ENCODE peak calls at places on chromosome 3, in six cellular contexts. U is AG10803, M is bronchial epithelial cell, L is psoas muscle, A is upper lobe of left lung, I is transverse colon. G is an unnamed sample.
A peak's percentile ranks its signal among the peaks of the same experiment; 100 is the strongest.

GRCh38 chr3:15108082-15108545 is 9.2 kb upstream of the RBSN start:
- DNase-seq in U (peak; percentile 74), M (peak; percentile 54), L (peak; percentile 89), A (no peak), I (peak; percentile 78), G (peak; percentile 62)

GRCh38 chr3:120170223-120170622 is 76.0 kb upstream of the GSK3B start:
- DNase-seq in U (peak; percentile 84), M (peak; percentile 98), L (no peak), A (no peak), I (no peak), G (peak; percentile 91)

GRCh38 chr3:36993326-36994283 is at the start of gene MLH1:
- DNase-seq in U (peak; percentile 100), M (peak; percentile 100), L (peak; percentile 98), A (peak; percentile 97), I (peak; percentile 100), G (peak; percentile 100)

GRCh38 chr3:72453686-72454085 is 394.6 kb downstream of the SHQ1 start:
- DNase-seq in U (no peak), M (no peak), L (no peak), A (no peak), I (no peak), G (peak; percentile 13)

GRCh38 chr3:182837855-182838454 is 44.7 kb downstream of the ATP11B start:
- DNase-seq in U (peak; percentile 50), M (peak; percentile 44), L (no peak), A (no peak), I (no peak), G (peak; percentile 24)

GRCh38 chr3:165796701-165797100 is 40.5 kb downstream of the BCHE start:
- DNase-seq in U (no peak), M (no peak), L (no peak), A (no peak), I (no peak), G (no peak)

GRCh38 chr3:173395073-173395411 is 2.5 kb upstream of the NLGN1 start:
- DNase-seq in U (no peak), M (peak; percentile 78), L (no peak), A (no peak), I (no peak), G (peak; percentile 38)

GRCh38 chr3:37171144-37171543 is 3.2 kb downstream of the LRRFIP2 start:
- DNase-seq in U (no peak), M (no peak), L (peak; percentile 59), A (no peak), I (no peak), G (no peak)

GRCh38 chr3:183160616-183161015 is 1.9 kb downstream of the LAMP3 start:
- DNase-seq in U (no peak), M (no peak), L (no peak), A (no peak), I (no peak), G (no peak)

GRCh38 chr3:32948625-32949445 is 2.6 kb upstream of the CCR4 start:
- DNase-seq in U (no peak), M (no peak), L (no peak), A (peak; percentile 44), I (no peak), G (no peak)

GRCh38 chr3:184399410-184399809 is 19.6 kb downstream of the CHRD start:
- DNase-seq in U (peak; percentile 93), M (peak; percentile 53), L (no peak), A (no peak), I (no peak), G (peak; percentile 85)

GRCh38 chr3:11258958-11259357 is 13.2 kb upstream of the ATG7 start:
- DNase-seq in U (no peak), M (no peak), L (no peak), A (no peak), I (no peak), G (no peak)

GRCh38 chr3:61420136-61420759 is 141.1 kb upstream of the PTPRG start:
- DNase-seq in U (no peak), M (no peak), L (no peak), A (no peak), I (no peak), G (no peak)

GRCh38 chr3:168024537-168024941 is 71.2 kb downstream of the GOLIM4 start:
- DNase-seq in U (peak; percentile 86), M (peak; percentile 34), L (no peak), A (no peak), I (no peak), G (peak; percentile 88)

GRCh38 chr3:178532414-178532813 is 3.8 kb upstream of the KCNMB2 start:
- DNase-seq in U (no peak), M (peak; percentile 27), L (no peak), A (no peak), I (no peak), G (no peak)

GRCh38 chr3:86949850-86950249 is 41.1 kb downstream of the VGLL3 start:
- DNase-seq in U (peak; percentile 79), M (peak; percentile 38), L (no peak), A (no peak), I (no peak), G (no peak)

GRCh38 chr3:158522737-158523136 is 48.3 kb upstream of the MLF1 start:
- DNase-seq in U (peak; percentile 73), M (peak; percentile 34), L (no peak), A (no peak), I (no peak), G (peak; percentile 25)

GRCh38 chr3:111087924-111088469 is 16.4 kb downstream of the NECTIN3 start:
- DNase-seq in U (no peak), M (no peak), L (no peak), A (no peak), I (no peak), G (no peak)

GRCh38 chr3:177490626-177491025 is 293.3 kb upstream of the TBL1XR1 start:
- DNase-seq in U (no peak), M (no peak), L (no peak), A (no peak), I (no peak), G (no peak)

GRCh38 chr3:184380210-184380626 is 364 bp downstream of the CHRD start:
- DNase-seq in U (peak; percentile 31), M (no peak), L (peak; percentile 88), A (peak; percentile 92), I (peak; percentile 65), G (no peak)

DNA sequence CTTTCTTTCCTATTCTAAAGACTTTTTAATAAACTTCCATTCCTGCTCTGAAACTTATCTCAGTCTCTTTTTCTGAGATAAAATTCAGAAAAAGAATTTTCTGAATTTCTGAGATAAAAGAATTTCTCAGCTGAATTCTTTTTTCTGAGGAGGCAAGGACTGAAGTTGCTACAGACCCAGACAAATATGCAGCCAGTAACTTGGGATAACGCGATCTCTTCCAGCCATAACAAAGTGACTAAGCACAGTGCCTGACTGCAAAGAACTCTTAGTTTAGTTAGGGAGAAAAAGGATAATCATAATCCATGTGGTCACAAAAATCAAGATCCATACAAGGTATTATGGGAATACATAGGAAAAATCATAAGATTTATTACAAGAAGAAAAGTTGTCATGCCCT is 222.0 kb upstream of the GAP43 start:
- DNase-seq in U (peak; percentile 90), M (no peak), L (no peak), A (no peak), I (no peak), G (peak; percentile 72)
- TF ChIP-seq CTCF in U (no peak), M (no peak), L (no peak), A (no peak), I (no peak), G (no peak)

GRCh38 chr3:24965706-24966105 is 462.4 kb upstream of the RARB start:
- DNase-seq in U (no peak), M (no peak), L (no peak), A (no peak), I (no peak), G (no peak)

GRCh38 chr3:24958910-24959447 is 464.3 kb upstream of the THRB start:
- DNase-seq in U (no peak), M (no peak), L (no peak), A (no peak), I (no peak), G (no peak)

GRCh38 chr3:24968076-24968475 is 460.0 kb upstream of the RARB start:
- DNase-seq in U (no peak), M (no peak), L (no peak), A (no peak), I (no peak), G (no peak)

GRCh38 chr3:24963762-24964625 is 464.1 kb upstream of the RARB start:
- DNase-seq in U (peak; percentile 16), M (peak; percentile 32), L (no peak), A (no peak), I (no peak), G (peak; percentile 8)
- TF ChIP-seq CTCF in U (peak; percentile 53), M (peak; percentile 40), L (peak; percentile 51), A (peak; percentile 33), I (peak; percentile 39), G (peak; percentile 74)

GRCh38 chr3:13205567-13206143 is 132.4 kb upstream of the IQSEC1 start:
- DNase-seq in U (no peak), M (no peak), L (no peak), A (no peak), I (no peak), G (no peak)

GRCh38 chr3:13202744-13203397 is 129.6 kb upstream of the IQSEC1 start:
- DNase-seq in U (no peak), M (no peak), L (no peak), A (no peak), I (no peak), G (no peak)

GRCh38 chr3:13206799-13207577 is 133.8 kb upstream of the IQSEC1 start:
- DNase-seq in U (no peak), M (no peak), L (no peak), A (no peak), I (no peak), G (no peak)

GRCh38 chr3:13203398-13204176 is 130.4 kb upstream of the IQSEC1 start:
- DNase-seq in U (no peak), M (no peak), L (no peak), A (no peak), I (no peak), G (no peak)

GRCh38 chr3:13204177-13204581 is 130.9 kb upstream of the IQSEC1 start:
- DNase-seq in U (no peak), M (no peak), L (no peak), A (peak; percentile 84), I (no peak), G (no peak)
- TF ChIP-seq CTCF in U (no peak), M (no peak), L (no peak), A (no peak), I (no peak), G (no peak)

GRCh38 chr3:170059447-170059846 is 21.7 kb downstream of the GPR160 start:
- DNase-seq in U (no peak), M (no peak), L (no peak), A (no peak), I (no peak), G (no peak)

GRCh38 chr3:170063691-170064090 is 25.9 kb downstream of the GPR160 start:
- DNase-seq in U (no peak), M (no peak), L (no peak), A (no peak), I (no peak), G (no peak)

GRCh38 chr3:170064108-170064507 is 26.3 kb downstream of the GPR160 start:
- DNase-seq in U (no peak), M (no peak), L (no peak), A (peak; percentile 50), I (no peak), G (no peak)

GRCh38 chr3:170062068-170062467 is 24.3 kb downstream of the GPR160 start:
- DNase-seq in U (no peak), M (no peak), L (no peak), A (peak; percentile 64), I (no peak), G (no peak)

DNA sequence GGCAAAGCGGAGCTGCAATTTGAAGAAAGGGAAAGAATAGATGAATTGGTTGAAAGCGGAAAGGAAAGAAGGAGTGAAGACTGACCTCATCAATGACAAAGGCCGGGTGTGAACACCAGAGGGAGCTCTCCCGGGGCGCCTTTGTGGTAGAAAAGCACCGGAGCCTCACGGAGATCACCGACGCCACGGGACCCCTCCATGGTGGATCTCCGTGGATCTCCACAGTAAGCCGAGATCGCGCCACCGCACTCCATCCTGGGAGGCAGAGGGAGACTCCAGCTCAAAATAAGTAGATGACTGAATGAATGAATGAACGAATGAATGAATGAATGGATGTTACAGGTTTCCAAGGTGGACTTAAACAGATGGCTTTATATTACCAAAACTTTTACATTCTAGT is 25.0 kb downstream of the GPR160 start:
- DNase-seq in U (no peak), M (no peak), L (no peak), A (peak; percentile 55), I (no peak), G (no peak)
- TF ChIP-seq CTCF in U (no peak), M (no peak), L (no peak), A (no peak), I (no peak), G (peak; percentile 45)

G was measured in HFFc6.